ENCODE peak calls at places on chromosomes 5 and 9, in eight cellular contexts. R is ovary, Q is tibial nerve, P is GM12878, C is SK-N-SH, U is stomach, I is transverse colon, N is sigmoid colon. H is an unnamed sample. For H3K4me1, the result is how much of the 10 kb centered on the place peaks cover.

GRCh38 chr9:127873223-127873691 is 4.2 kb downstream of the AK1 start:
- DNase-seq in N (peak), P (no peak), C (peak), U (no peak), Q (no peak), R (peak), I (no peak), H (peak)

GRCh38 chr5:148970228-148970627 is 92.6 kb downstream of the SH3TC2 start:
- DNase-seq in I (peak), N (peak), U (peak), R (no peak), Q (no peak), C (no peak), P (no peak), H (no peak)

GRCh38 chr5:155905359-155905758 is 421.6 kb upstream of the SGCD start:
- DNase-seq in N (no peak), I (no peak), R (no peak), C (no peak), P (no peak), U (no peak), Q (no peak), H (no peak)

GRCh38 chr5:65809817-65810531 is 88.0 kb downstream of the NLN start:
- DNase-seq in R (peak), I (peak), Q (peak), C (peak), N (no peak), U (peak), P (no peak), H (no peak)

GRCh38 chr5:141356950-141357349 is 2.1 kb downstream of the PCDHGA4 start:
- DNase-seq in I (no peak), P (no peak), U (no peak), Q (no peak), N (no peak), R (no peak), C (no peak), H (no peak)

GRCh38 chr5:38190111-38190510 is 68.2 kb upstream of the EGFLAM start:
- DNase-seq in R (no peak), U (no peak), P (no peak), C (no peak), Q (no peak), I (no peak), N (no peak), H (no peak)

GRCh38 chr5:52657231-52657645 is 130.5 kb upstream of the ITGA1 start:
- DNase-seq in P (no peak), C (peak), N (no peak), R (no peak), I (no peak), U (no peak), Q (no peak), H (no peak)

GRCh38 chr5:55451976-55452375 is 82.8 kb downstream of the PLPP1 start:
- DNase-seq in Q (no peak), P (no peak), I (no peak), R (no peak), N (no peak), U (no peak), C (no peak), H (no peak)

DNA sequence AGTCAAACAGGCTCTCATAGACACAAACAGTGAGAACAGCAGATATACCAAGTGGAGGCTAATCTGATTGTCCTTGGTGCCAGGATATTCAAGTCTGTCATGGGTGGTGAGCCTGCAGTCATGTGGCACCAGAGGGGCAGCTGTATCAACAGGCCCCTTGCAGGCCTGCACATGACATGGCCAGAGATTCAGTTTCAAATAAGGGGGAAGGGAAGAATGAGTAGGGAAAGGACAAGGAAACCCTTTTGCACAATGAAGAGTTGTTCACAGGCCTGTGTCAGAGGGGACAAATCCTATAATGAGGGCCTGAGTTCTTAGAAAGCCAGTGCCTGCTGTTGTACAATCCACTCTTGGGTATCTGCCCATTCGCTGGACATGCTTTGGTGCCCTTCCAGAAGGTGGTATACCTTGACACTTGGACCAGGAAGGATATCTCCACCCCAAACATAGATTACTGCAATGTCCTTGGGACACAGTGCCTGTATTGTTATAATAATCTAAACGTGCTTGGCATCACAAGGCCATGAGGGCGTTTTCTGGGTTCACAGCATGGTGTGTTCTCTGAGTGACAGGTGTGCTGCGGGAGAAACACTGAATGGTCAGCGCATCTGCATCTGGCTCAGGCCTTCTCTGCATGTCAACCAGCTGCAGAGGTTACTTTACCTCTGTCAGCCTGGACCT is 1.9 kb upstream of the TMEM171 start:
- DNase-seq in I (peak), Q (no peak), N (no peak), R (no peak), P (no peak), U (peak), C (peak), H (no peak)
- TF ChIP-seq EP300 in I (peak), Q (no peak), N (no peak), R (no peak), P (no peak), U (no peak), C (no peak), H (no peak)

DNA sequence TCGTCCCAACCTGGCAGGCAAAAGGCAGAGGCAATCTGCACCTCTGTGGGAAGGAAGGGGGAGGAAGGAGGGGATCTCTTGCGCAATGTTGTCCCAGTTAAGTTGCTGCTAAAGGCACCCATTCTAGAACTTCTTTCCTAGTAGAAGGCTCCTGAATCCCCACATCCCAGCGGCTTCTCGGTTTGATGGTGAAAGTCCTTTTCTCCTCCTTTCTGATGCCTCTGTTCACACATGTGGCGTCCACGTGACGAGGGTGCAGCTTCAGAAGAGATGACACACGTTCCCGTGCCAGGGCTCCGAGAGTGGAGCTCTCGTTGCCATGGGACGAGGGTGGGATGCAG is 96.9 kb upstream of the FCN2 start:
- DNase-seq in U (no peak), R (peak), P (no peak), Q (peak), I (no peak), N (peak), C (no peak), H (peak)
- H3K4me1 ChIP-seq in U (under half), R (under half), P (under half), Q (under half), I (under half), N (under half), C (under half), H (under half)

GRCh38 chr5:15752886-15753285 is 252.9 kb downstream of the FBXL7 start:
- DNase-seq in I (no peak), P (no peak), C (no peak), N (peak), Q (no peak), U (no peak), R (peak), H (no peak)

GRCh38 chr5:15762668-15763067 is 262.7 kb downstream of the FBXL7 start:
- DNase-seq in R (no peak), C (peak), P (no peak), Q (no peak), U (no peak), I (no peak), N (no peak), H (no peak)

GRCh38 chr5:15757635-15758034 is 257.7 kb downstream of the FBXL7 start:
- DNase-seq in P (no peak), N (no peak), U (no peak), I (no peak), C (no peak), Q (no peak), R (no peak), H (peak)

DNA sequence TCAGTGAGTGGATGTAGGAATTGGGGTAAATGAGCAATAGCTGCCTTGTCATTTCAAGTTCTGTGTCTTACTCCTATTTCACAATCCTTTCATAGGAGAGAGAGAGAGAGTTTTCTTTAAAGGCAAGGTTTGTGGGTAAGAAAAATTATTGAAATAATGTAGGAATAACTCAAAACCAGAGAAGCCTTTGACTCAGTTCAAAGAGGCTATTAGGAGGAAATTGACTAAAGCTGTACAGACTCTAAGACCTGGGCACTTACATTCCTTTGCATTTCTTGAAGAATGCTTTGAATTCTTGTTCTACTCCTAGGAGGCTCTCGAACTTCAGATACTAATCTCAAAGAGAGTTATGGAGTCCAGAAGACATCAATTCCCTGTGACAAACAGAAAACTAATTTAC is 257.1 kb downstream of the FBXL7 start:
- DNase-seq in Q (no peak), I (no peak), R (no peak), C (no peak), P (no peak), N (no peak), U (no peak), H (no peak)
- TF ChIP-seq EP300 in Q (no peak), I (no peak), R (no peak), C (peak), P (no peak), N (no peak), U (no peak), H (no peak)

GRCh38 chr5:34719029-34719428 is 62.9 kb downstream of the RAI14 start:
- DNase-seq in R (no peak), N (no peak), Q (no peak), C (no peak), P (no peak), U (no peak), I (no peak), H (no peak)
- H3K4me1 ChIP-seq in R (under half), N (under half), Q (under half), C (under half), P (under half), U (under half), I (under half), H (under half)